ENCODE peak calls at places on chromosome 18, in five cellular contexts. One of them, this sample, is unnamed.

GRCh38 chr18:59988098-59988706 is 88.4 kb downstream of the PMAIP1 start:
- DNase-seq in uterus: peak; percentile 24
- DNase-seq in prostate gland: peak; percentile 34
- DNase-seq in A549: peak; percentile 53
- DNase-seq in K562: peak; percentile 52
- DNase-seq in this sample: no peak

GRCh38 chr18:68402784-68403183 is 312.1 kb downstream of the TMX3 start:
- DNase-seq in uterus: no peak
- DNase-seq in prostate gland: no peak
- DNase-seq in A549: no peak
- DNase-seq in K562: no peak
- DNase-seq in this sample: no peak

GRCh38 chr18:74598350-74599001 is 806 bp downstream of the ZNF407 start:
- DNase-seq in uterus: peak; percentile 34
- DNase-seq in prostate gland: peak; percentile 15
- DNase-seq in A549: peak; percentile 51
- DNase-seq in K562: peak; percentile 55
- DNase-seq in this sample: peak; percentile 24

GRCh38 chr18:63951302-63951705 is 2.2 kb downstream of the HMSD start:
- DNase-seq in uterus: no peak
- DNase-seq in prostate gland: no peak
- DNase-seq in A549: no peak
- DNase-seq in K562: no peak
- DNase-seq in this sample: no peak

GRCh38 chr18:42640160-42640559 is 475.3 kb downstream of the RIT2 start:
- DNase-seq in uterus: no peak
- DNase-seq in prostate gland: no peak
- DNase-seq in A549: no peak
- DNase-seq in K562: no peak
- DNase-seq in this sample: no peak

GRCh38 chr18:14974576-14974975 is 226.6 kb downstream of the ANKRD30B start:
- DNase-seq in uterus: no peak
- DNase-seq in prostate gland: no peak
- DNase-seq in A549: no peak
- DNase-seq in K562: no peak
- DNase-seq in this sample: peak; percentile 8

GRCh38 chr18:58535340-58536186 is 93.3 kb downstream of the ALPK2 start:
- DNase-seq in uterus: no peak
- DNase-seq in prostate gland: no peak
- DNase-seq in A549: no peak
- DNase-seq in K562: no peak
- DNase-seq in this sample: no peak

GRCh38 chr18:79927597-79928562 is 23.6 kb downstream of the SLC66A2 start:
- DNase-seq in uterus: peak; percentile 1
- DNase-seq in prostate gland: no peak
- DNase-seq in A549: no peak
- DNase-seq in K562: no peak
- DNase-seq in this sample: peak; percentile 71

GRCh38 chr18:63965716-63966330 is 4.1 kb upstream of the SERPINB8 start:
- DNase-seq in uterus: no peak
- DNase-seq in prostate gland: no peak
- DNase-seq in A549: no peak
- DNase-seq in K562: no peak
- DNase-seq in this sample: no peak

GRCh38 chr18:45398448-45398847 is 216.8 kb upstream of the SLC14A2 start:
- DNase-seq in uterus: no peak
- DNase-seq in prostate gland: no peak
- DNase-seq in A549: no peak
- DNase-seq in K562: no peak
- DNase-seq in this sample: no peak

GRCh38 chr18:43303376-43303775 is 26.1 kb upstream of the SYT4 start:
- DNase-seq in uterus: no peak
- DNase-seq in prostate gland: no peak
- DNase-seq in A549: no peak
- DNase-seq in K562: no peak
- DNase-seq in this sample: no peak

GRCh38 chr18:46411862-46412690 is 244.9 kb downstream of the LOXHD1 start:
- DNase-seq in uterus: no peak
- DNase-seq in prostate gland: no peak
- DNase-seq in A549: no peak
- DNase-seq in K562: no peak
- DNase-seq in this sample: no peak

GRCh38 chr18:39198376-39198775 is 1632.8 kb upstream of the CELF4 start:
- DNase-seq in uterus: no peak
- DNase-seq in prostate gland: no peak
- DNase-seq in A549: no peak
- DNase-seq in K562: no peak
- DNase-seq in this sample: no peak

GRCh38 chr18:27073404-27073830 is 111.7 kb downstream of the CHST9 start:
- DNase-seq in uterus: no peak
- DNase-seq in prostate gland: no peak
- DNase-seq in A549: no peak
- DNase-seq in K562: no peak
- DNase-seq in this sample: no peak

GRCh38 chr18:22378672-22379282 is 38.9 kb downstream of the CTAGE1 start:
- DNase-seq in uterus: no peak
- DNase-seq in prostate gland: no peak
- DNase-seq in A549: peak; percentile 56
- DNase-seq in K562: peak; percentile 16
- DNase-seq in this sample: no peak

GRCh38 chr18:449374-449773 is 51.1 kb downstream of the COLEC12 start:
- DNase-seq in uterus: peak; percentile 43
- DNase-seq in prostate gland: peak; percentile 47
- DNase-seq in A549: no peak
- DNase-seq in K562: no peak
- DNase-seq in this sample: no peak

GRCh38 chr18:65468881-65469280 is 281.9 kb upstream of the CDH7 start:
- DNase-seq in uterus: no peak
- DNase-seq in prostate gland: no peak
- DNase-seq in A549: no peak
- DNase-seq in K562: no peak
- DNase-seq in this sample: no peak

GRCh38 chr18:37264956-37265355 is 300.6 kb downstream of the CELF4 start:
- DNase-seq in uterus: no peak
- DNase-seq in prostate gland: no peak
- DNase-seq in A549: no peak
- DNase-seq in K562: no peak
- DNase-seq in this sample: no peak

GRCh38 chr18:63604791-63605567 is 17.8 kb downstream of the SERPINB13 start:
- DNase-seq in uterus: no peak
- DNase-seq in prostate gland: no peak
- DNase-seq in A549: peak; percentile 16
- DNase-seq in K562: no peak
- DNase-seq in this sample: no peak

GRCh38 chr18:28594034-28594433 is 417.1 kb upstream of the CDH2 start:
- DNase-seq in uterus: no peak
- DNase-seq in prostate gland: no peak
- DNase-seq in A549: no peak
- DNase-seq in K562: no peak
- DNase-seq in this sample: no peak

GRCh38 chr18:53361044-53361443 is 863.4 kb downstream of the MBD2 start:
- DNase-seq in uterus: no peak
- DNase-seq in prostate gland: no peak
- DNase-seq in A549: no peak
- DNase-seq in K562: no peak
- DNase-seq in this sample: no peak

GRCh38 chr18:74508821-74509225 is 12.7 kb downstream of the CNDP2 start:
- DNase-seq in uterus: no peak
- DNase-seq in prostate gland: no peak
- DNase-seq in A549: no peak
- DNase-seq in K562: peak; percentile 45
- DNase-seq in this sample: no peak

GRCh38 chr18:47594063-47594462 is 336.4 kb downstream of the SMAD2 start:
- DNase-seq in uterus: no peak
- DNase-seq in prostate gland: no peak
- DNase-seq in A549: no peak
- DNase-seq in K562: no peak
- DNase-seq in this sample: no peak

GRCh38 chr18:41989508-41989907 is 34.5 kb downstream of the PIK3C3 start:
- DNase-seq in uterus: no peak
- DNase-seq in prostate gland: no peak
- DNase-seq in A549: no peak
- DNase-seq in K562: no peak
- DNase-seq in this sample: no peak

GRCh38 chr18:8247700-8248099 is 361.5 kb upstream of the RAB12 start:
- DNase-seq in uterus: no peak
- DNase-seq in prostate gland: no peak
- DNase-seq in A549: no peak
- DNase-seq in K562: no peak
- DNase-seq in this sample: no peak

DNA sequence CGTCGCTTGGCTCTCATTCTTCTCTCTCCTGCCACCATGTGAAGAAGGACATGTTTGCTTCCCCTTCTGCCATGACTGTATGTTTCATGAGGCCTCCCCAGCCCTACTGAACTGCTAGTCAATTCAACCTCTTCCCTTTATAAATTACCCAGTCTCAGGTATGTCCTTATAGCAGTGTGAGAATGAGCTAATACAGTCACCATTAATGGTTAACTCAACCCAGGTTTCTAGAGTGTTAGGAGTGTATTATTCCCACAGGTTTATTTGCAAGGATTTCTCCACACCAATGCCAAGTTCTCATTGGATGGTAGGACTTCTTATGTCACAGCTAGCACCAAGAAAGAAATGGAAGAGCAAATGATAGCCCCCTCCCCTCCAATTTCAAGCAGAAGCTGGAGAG is 71.9 kb downstream of the DYNAP start:
- DNase-seq in uterus: no peak
- DNase-seq in prostate gland: no peak
- DNase-seq in A549: no peak
- DNase-seq in K562: no peak
- DNase-seq in this sample: no peak
- H3K4me3 ChIP-seq in uterus: no peak overlapping the region
- H3K4me3 ChIP-seq in prostate gland: no peak overlapping the region
- H3K4me3 ChIP-seq in A549: no peak overlapping the region
- H3K4me3 ChIP-seq in K562: no peak overlapping the region
- H3K4me3 ChIP-seq in this sample: no peak overlapping the region

GRCh38 chr18:23448291-23448690 is 4.8 kb upstream of the RIOK3 start:
- DNase-seq in uterus: no peak
- DNase-seq in prostate gland: no peak
- DNase-seq in A549: no peak
- DNase-seq in K562: no peak
- DNase-seq in this sample: no peak
- TF ChIP-seq POLR2A in uterus: no peak
- TF ChIP-seq POLR2A in prostate gland: no peak
- TF ChIP-seq POLR2A in A549: no peak
- TF ChIP-seq POLR2A in K562: no peak
- TF ChIP-seq POLR2A in this sample: no peak

GRCh38 chr18:48669991-48670750 is 131.3 kb downstream of the CTIF start:
- DNase-seq in uterus: no peak
- DNase-seq in prostate gland: no peak
- DNase-seq in A549: no peak
- DNase-seq in K562: no peak
- DNase-seq in this sample: no peak

GRCh38 chr18:48669180-48669675 is 130.4 kb downstream of the CTIF start:
- DNase-seq in uterus: no peak
- DNase-seq in prostate gland: no peak
- DNase-seq in A549: no peak
- DNase-seq in K562: no peak
- DNase-seq in this sample: no peak

GRCh38 chr18:48666613-48667012 is 127.8 kb downstream of the CTIF start:
- DNase-seq in uterus: no peak
- DNase-seq in prostate gland: no peak
- DNase-seq in A549: no peak
- DNase-seq in K562: no peak
- DNase-seq in this sample: no peak

GRCh38 chr18:48667276-48668254 is 128.7 kb downstream of the CTIF start:
- DNase-seq in uterus: no peak
- DNase-seq in prostate gland: no peak
- DNase-seq in A549: peak; percentile 16
- DNase-seq in K562: no peak
- DNase-seq in this sample: peak; percentile 76

GRCh38 chr18:48668466-48669179 is 129.8 kb downstream of the CTIF start:
- DNase-seq in uterus: no peak
- DNase-seq in prostate gland: no peak
- DNase-seq in A549: no peak
- DNase-seq in K562: no peak
- DNase-seq in this sample: no peak
- TF ChIP-seq CTCF in uterus: no peak
- TF ChIP-seq CTCF in prostate gland: no peak
- TF ChIP-seq CTCF in A549: no peak
- TF ChIP-seq CTCF in K562: peak; percentile 28
- TF ChIP-seq CTCF in this sample: no peak

GRCh38 chr18:23826850-23827620 is 137.8 kb downstream of the LAMA3 start:
- DNase-seq in uterus: no peak
- DNase-seq in prostate gland: no peak
- DNase-seq in A549: no peak
- DNase-seq in K562: no peak
- DNase-seq in this sample: no peak

GRCh38 chr18:23825496-23825895 is 136.2 kb downstream of the LAMA3 start:
- DNase-seq in uterus: no peak
- DNase-seq in prostate gland: no peak
- DNase-seq in A549: no peak
- DNase-seq in K562: no peak
- DNase-seq in this sample: no peak

GRCh38 chr18:23824704-23825103 is 135.5 kb downstream of the LAMA3 start:
- DNase-seq in uterus: no peak
- DNase-seq in prostate gland: no peak
- DNase-seq in A549: no peak
- DNase-seq in K562: no peak
- DNase-seq in this sample: no peak

GRCh38 chr18:23827681-23828080 is 138.4 kb downstream of the LAMA3 start:
- DNase-seq in uterus: no peak
- DNase-seq in prostate gland: peak; percentile 60
- DNase-seq in A549: no peak
- DNase-seq in K562: no peak
- DNase-seq in this sample: no peak

DNA sequence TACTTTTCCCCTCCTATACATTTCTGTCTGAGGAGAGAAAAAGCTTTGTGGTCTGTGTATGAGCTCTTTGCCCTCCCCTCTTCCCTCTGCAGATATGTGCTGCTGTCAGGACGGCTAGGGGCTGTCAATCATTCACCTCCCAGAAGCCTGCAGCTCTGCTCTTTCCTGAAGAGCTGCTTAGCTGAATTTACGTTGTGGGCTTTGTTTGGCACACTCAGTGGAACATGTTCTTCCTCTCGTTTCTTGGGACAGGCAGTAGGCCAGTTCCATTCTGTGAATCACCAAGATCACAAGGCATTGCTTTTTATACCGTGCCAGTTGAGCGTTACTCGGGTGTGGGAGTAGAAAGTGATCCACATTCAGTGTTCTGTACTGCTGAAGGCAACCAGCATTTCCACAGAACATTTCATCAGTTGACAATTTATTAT is 136.7 kb downstream of the LAMA3 start:
- DNase-seq in uterus: peak; percentile 95
- DNase-seq in prostate gland: peak; percentile 90
- DNase-seq in A549: no peak
- DNase-seq in K562: no peak
- DNase-seq in this sample: peak; percentile 91
- H3K4me3 ChIP-seq in uterus: no peak overlapping the region
- H3K4me3 ChIP-seq in prostate gland: no peak overlapping the region
- H3K4me3 ChIP-seq in A549: no peak overlapping the region
- H3K4me3 ChIP-seq in K562: no peak overlapping the region
- H3K4me3 ChIP-seq in this sample: no peak overlapping the region

This sample was measured in lower leg skin.